ENCODE peak calls at places on chromosome 10, in seven cellular contexts. V, A, G, R, D, B and L are unnamed samples.
A peak's percentile ranks its signal among the peaks of the same experiment; 100 is the strongest.

GRCh38 chr10:87847550-87847949 is 15.8 kb downstream of the KLLN start:
- DNase-seq in V (no peak), A (no peak), G (peak; percentile 42), R (no peak), D (no peak), B (no peak), L (no peak)

GRCh38 chr10:114012650-114013049 is 31.0 kb upstream of the ADRB1 start:
- DNase-seq in V (no peak), A (no peak), G (no peak), R (no peak), D (no peak), B (no peak), L (no peak)

GRCh38 chr10:127102176-127102575 is 94.2 kb downstream of the INSYN2A start:
- DNase-seq in V (no peak), A (no peak), G (no peak), R (no peak), D (no peak), B (no peak), L (no peak)

GRCh38 chr10:119131512-119132240 is 27.8 kb downstream of the DENND10 start:
- DNase-seq in V (no peak), A (peak; percentile 54), G (peak; percentile 39), R (no peak), D (no peak), B (no peak), L (no peak)

GRCh38 chr10:119025776-119026175 is 3.7 kb upstream of the NANOS1 start:
- DNase-seq in V (no peak), A (no peak), G (no peak), R (no peak), D (no peak), B (peak; percentile 77), L (no peak)

GRCh38 chr10:97081621-97082235 is 104.0 kb downstream of the SLIT1 start:
- DNase-seq in V (no peak), A (peak; percentile 61), G (peak; percentile 83), R (no peak), D (no peak), B (peak; percentile 19), L (peak; percentile 15)

GRCh38 chr10:72001026-72001380 is 36.8 kb downstream of the CHST3 start:
- DNase-seq in V (no peak), A (no peak), G (peak; percentile 73), R (no peak), D (no peak), B (no peak), L (no peak)

GRCh38 chr10:119028900-119029612 is 458 bp upstream of the NANOS1 start:
- DNase-seq in V (peak; percentile 90), A (peak; percentile 94), G (peak; percentile 90), R (peak; percentile 87), D (no peak), B (no peak), L (peak; percentile 45)

GRCh38 chr10:120076966-120077706 is 184.6 kb downstream of the SEC23IP start:
- DNase-seq in V (no peak), A (no peak), G (no peak), R (no peak), D (no peak), B (no peak), L (no peak)

GRCh38 chr10:89095701-89096391 is 105.2 kb downstream of the FAS start:
- DNase-seq in V (no peak), A (no peak), G (no peak), R (no peak), D (no peak), B (no peak), L (no peak)

GRCh38 chr10:118865998-118866778 is 111.4 kb upstream of the CACUL1 start:
- DNase-seq in V (no peak), A (no peak), G (no peak), R (no peak), D (no peak), B (no peak), L (no peak)

DNA sequence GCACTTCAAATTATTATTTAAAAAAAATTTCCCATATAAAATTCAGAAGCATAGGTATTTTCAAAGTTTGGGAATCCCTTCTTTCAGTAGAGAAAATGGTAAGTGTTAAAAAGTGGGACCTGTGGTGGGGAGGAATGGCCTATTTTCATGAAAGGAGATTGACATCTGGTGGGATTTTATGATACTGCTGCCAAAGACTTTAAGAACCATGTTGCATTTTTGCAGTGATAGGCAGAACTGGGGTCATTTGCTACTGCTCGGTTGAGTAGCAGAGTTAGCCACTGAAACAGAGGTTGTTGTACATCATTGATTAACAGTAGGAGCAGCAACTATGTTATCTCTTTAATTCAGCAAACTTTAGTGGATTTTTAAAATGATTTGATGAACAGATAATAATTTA is 4.4 kb downstream of the BICC1 start:
- DNase-seq in V (no peak), A (no peak), G (no peak), R (no peak), D (no peak), B (no peak), L (no peak)
- TF ChIP-seq CTCF in V (no peak), A (no peak), G (no peak), R (no peak), D (no peak), B (no peak), L (no peak)

DNA sequence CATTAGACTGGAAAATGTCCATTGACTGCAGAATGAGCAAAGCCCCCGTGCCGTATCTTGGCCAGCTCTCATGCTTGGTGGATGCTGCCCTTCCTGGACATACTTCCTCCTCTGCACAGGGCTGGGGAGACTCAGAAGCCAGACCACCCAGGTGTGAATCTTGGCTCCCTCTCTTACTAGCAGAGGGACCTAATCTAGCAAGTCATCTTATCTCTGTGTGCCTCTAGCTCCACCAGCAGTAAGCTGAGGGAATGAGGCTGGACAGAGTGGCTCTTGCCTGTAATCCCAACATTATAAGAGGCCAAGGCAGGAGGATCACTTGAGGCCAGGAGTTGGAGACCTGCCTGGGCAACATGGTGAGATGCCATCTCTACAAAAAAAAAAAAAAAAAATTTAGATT is 173.8 kb upstream of the GHITM start:
- DNase-seq in V (no peak), A (no peak), G (no peak), R (no peak), D (no peak), B (no peak), L (no peak)
- TF ChIP-seq CTCF in V (no peak), A (no peak), G (no peak), R (no peak), D (no peak), B (no peak), L (no peak)

GRCh38 chr10:79105164-79105739 is 36.5 kb downstream of the ZMIZ1 start:
- DNase-seq in V (no peak), A (no peak), G (no peak), R (no peak), D (no peak), B (no peak), L (no peak)
- TF ChIP-seq CTCF in V (no peak), A (no peak), G (no peak), R (peak; percentile 21), D (no peak), B (peak; percentile 21), L (no peak)

DNA sequence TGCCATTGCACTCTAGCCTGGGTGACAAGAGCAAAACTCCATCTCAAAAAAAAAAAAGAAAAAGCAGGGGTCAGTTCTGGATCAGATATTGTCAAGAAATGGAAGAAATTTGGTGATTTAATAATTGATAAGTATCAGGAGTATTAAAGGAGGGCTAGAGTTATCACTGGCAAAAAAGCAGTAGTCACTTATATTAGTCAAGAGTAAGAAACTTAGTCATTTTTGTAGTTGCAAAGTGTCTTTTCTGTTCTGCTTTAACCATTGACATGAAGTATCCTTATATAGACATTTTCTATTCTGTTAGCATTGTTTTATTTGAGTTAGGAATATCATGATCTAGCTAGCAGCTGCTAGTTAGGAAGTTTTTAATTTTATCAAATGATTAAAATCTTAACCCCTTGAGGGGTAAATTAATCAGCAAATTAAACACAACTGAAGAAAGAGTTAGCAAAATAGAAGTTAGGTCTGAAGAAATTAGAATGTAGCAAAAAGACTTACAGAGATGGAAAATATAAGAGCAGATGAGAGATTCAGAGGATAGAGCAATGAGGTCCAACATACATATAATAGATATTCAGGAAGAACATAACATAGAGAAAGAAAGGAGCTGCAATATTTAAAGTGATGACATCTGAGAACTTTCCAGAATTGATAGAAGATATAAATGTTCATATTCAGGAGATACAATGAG is 7.3 kb upstream of the CCDC6 start:
- DNase-seq in V (no peak), A (no peak), G (no peak), R (no peak), D (no peak), B (no peak), L (no peak)
- TF ChIP-seq CTCF in V (no peak), A (no peak), G (no peak), R (no peak), D (no peak), B (no peak), L (no peak)

GRCh38 chr10:78634835-78635234 is 433.9 kb upstream of the ZMIZ1 start:
- DNase-seq in V (no peak), A (no peak), G (no peak), R (no peak), D (no peak), B (no peak), L (no peak)
- TF ChIP-seq CTCF in V (no peak), A (no peak), G (no peak), R (no peak), D (no peak), B (no peak), L (no peak)

GRCh38 chr10:13589316-13589715 is 2.6 kb downstream of the PRPF18 start:
- DNase-seq in V (no peak), A (no peak), G (no peak), R (no peak), D (no peak), B (no peak), L (no peak)
- TF ChIP-seq CTCF in V (no peak), A (no peak), G (peak; percentile 22), R (no peak), D (no peak), B (peak; percentile 44), L (no peak)

GRCh38 chr10:64733980-64734379 is 1212.8 kb downstream of the REEP3 start:
- DNase-seq in V (no peak), A (peak; percentile 14), G (no peak), R (no peak), D (no peak), B (peak; percentile 19), L (no peak)
- TF ChIP-seq CTCF in V (peak; percentile 28), A (peak; percentile 47), G (no peak), R (no peak), D (no peak), B (peak; percentile 80), L (no peak)